ENCODE peak calls at places on chromosomes 2 and 18, in five cellular contexts. K is hepatocyte, P is MM.1S, U is GM23338, D is fibroblast of lung. M is an unnamed sample.

GRCh38 chr18:77096936-77097886 is 35.4 kb downstream of the MBP start:
- DNase-seq in K (no peak), P (no peak), U (peak; percentile 87), D (no peak), M (no peak)

GRCh38 chr2:174794851-174795374 is 30.6 kb upstream of the CHRNA1 start:
- DNase-seq in K (no peak), P (no peak), U (no peak), D (peak; percentile 40), M (peak; percentile 65)

GRCh38 chr2:104654813-104655212 is 199.1 kb upstream of the POU3F3 start:
- DNase-seq in K (no peak), P (no peak), U (peak; percentile 17), D (no peak), M (no peak)

GRCh38 chr18:48683197-48683596 is 144.4 kb downstream of the CTIF start:
- DNase-seq in K (no peak), P (no peak), U (no peak), D (no peak), M (no peak)

GRCh38 chr2:157124731-157125130 is 132.8 kb upstream of the GALNT5 start:
- DNase-seq in K (no peak), P (no peak), U (no peak), D (no peak), M (no peak)

GRCh38 chr18:44309185-44309584 is 371.5 kb upstream of the SETBP1 start:
- DNase-seq in K (no peak), P (no peak), U (no peak), D (peak; percentile 28), M (peak; percentile 45)

GRCh38 chr2:159785195-159785594 is 12.8 kb downstream of the CD302 start:
- DNase-seq in K (no peak), P (no peak), U (no peak), D (no peak), M (no peak)

GRCh38 chr18:36162981-36163380 is 24.3 kb upstream of the MOCOS start:
- DNase-seq in K (no peak), P (no peak), U (no peak), D (no peak), M (peak; percentile 30)

GRCh38 chr18:79405781-79406575 is 10.2 kb downstream of the NFATC1 start:
- DNase-seq in K (no peak), P (no peak), U (no peak), D (no peak), M (no peak)

GRCh38 chr2:64656379-64656778 is 2.7 kb upstream of the SERTAD2 start:
- DNase-seq in K (no peak), P (peak; percentile 2), U (no peak), D (no peak), M (no peak)

GRCh38 chr2:15819576-15820282 is 120.6 kb upstream of the MYCN start:
- DNase-seq in K (no peak), P (no peak), U (no peak), D (no peak), M (no peak)

GRCh38 chr2:240820014-240820606 is at the start of gene KIF1A:
- DNase-seq in K (peak; percentile 83), P (no peak), U (peak; percentile 88), D (no peak), M (no peak)

GRCh38 chr2:191308026-191308425 is 62.8 kb downstream of the MYO1B start:
- DNase-seq in K (no peak), P (no peak), U (no peak), D (no peak), M (no peak)

GRCh38 chr18:57776354-57776753 is 26.8 kb downstream of the ATP8B1 start:
- DNase-seq in K (no peak), P (no peak), U (no peak), D (no peak), M (no peak)

GRCh38 chr2:113876503-113877387 is 13.1 kb upstream of the ACTR3 start:
- DNase-seq in K (peak; percentile 60), P (no peak), U (peak; percentile 61), D (no peak), M (peak; percentile 58)

GRCh38 chr2:120053891-120054290 is 41.0 kb downstream of the EPB41L5 start:
- DNase-seq in K (no peak), P (no peak), U (no peak), D (no peak), M (peak; percentile 54)

GRCh38 chr2:122100371-122101150 is 345.1 kb downstream of the TSN start:
- DNase-seq in K (no peak), P (no peak), U (peak; percentile 41), D (peak; percentile 9), M (peak; percentile 81)

GRCh38 chr2:172617115-172617514 is 61.2 kb downstream of the PDK1 start:
- DNase-seq in K (no peak), P (no peak), U (no peak), D (no peak), M (no peak)

GRCh38 chr2:9158786-9159779 is 47.5 kb upstream of the ASAP2 start:
- DNase-seq in K (no peak), P (no peak), U (no peak), D (no peak), M (no peak)

GRCh38 chr18:79496237-79496977 is 100.7 kb downstream of the NFATC1 start:
- DNase-seq in K (no peak), P (no peak), U (no peak), D (no peak), M (no peak)

GRCh38 chr18:64276736-64277135 is 127.8 kb upstream of the LINC00305 start:
- DNase-seq in K (no peak), P (no peak), U (no peak), D (no peak), M (no peak)

GRCh38 chr2:52571380-52572347 is 1195.9 kb upstream of the CHAC2 start:
- DNase-seq in K (no peak), P (no peak), U (no peak), D (no peak), M (no peak)

GRCh38 chr2:184032983-184033382 is 565.3 kb upstream of the ZNF804A start:
- DNase-seq in K (no peak), P (no peak), U (no peak), D (peak; percentile 80), M (no peak)

GRCh38 chr2:26557244-26557925 is 79.5 kb upstream of the OTOF start:
- DNase-seq in K (no peak), P (no peak), U (no peak), D (no peak), M (no peak)

GRCh38 chr2:110980613-110981062 is 140.1 kb upstream of the BCL2L11 start:
- DNase-seq in K (no peak), P (no peak), U (peak; percentile 17), D (no peak), M (no peak)

GRCh38 chr2:70785137-70785911 is 5.1 kb downstream of the FIGLA start:
- DNase-seq in K (peak; percentile 52), P (peak; percentile 59), U (peak; percentile 75), D (peak; percentile 6), M (peak; percentile 16)

GRCh38 chr2:20486571-20486970 is 39.7 kb downstream of the RHOB start:
- DNase-seq in K (no peak), P (no peak), U (no peak), D (no peak), M (no peak)

GRCh38 chr18:79692886-79693285 is 13.3 kb downstream of the CTDP1 start:
- DNase-seq in K (no peak), P (no peak), U (no peak), D (no peak), M (no peak)

GRCh38 chr2:41728757-41729338 is 319.0 kb upstream of the PKDCC start:
- DNase-seq in K (no peak), P (no peak), U (no peak), D (no peak), M (no peak)

GRCh38 chr2:235516257-235516656 is 22.4 kb downstream of the AGAP1 start:
- DNase-seq in K (no peak), P (no peak), U (no peak), D (no peak), M (no peak)
- H3K79me2 ChIP-seq in K (peaks cover 92% of the 10 kb centered on the region), P (peaks cover 99% of the 10 kb centered on the region), U (peaks cover 100% of the 10 kb centered on the region), D (peaks cover 25% of the 10 kb centered on the region), M (peaks cover 66% of the 10 kb centered on the region)

GRCh38 chr2:62196278-62196901 is 475 bp downstream of the B3GNT2 start:
- DNase-seq in K (peak; percentile 75), P (peak; percentile 26), U (peak; percentile 66), D (no peak), M (no peak)

GRCh38 chr2:62199392-62200125 is 3.6 kb downstream of the B3GNT2 start:
- DNase-seq in K (no peak), P (no peak), U (no peak), D (peak; percentile 74), M (no peak)

GRCh38 chr2:62197017-62197586 is 1.2 kb downstream of the B3GNT2 start:
- DNase-seq in K (peak; percentile 43), P (peak; percentile 53), U (no peak), D (no peak), M (no peak)

GRCh38 chr2:62198237-62198633 is 2.3 kb downstream of the B3GNT2 start:
- DNase-seq in K (no peak), P (peak; percentile 6), U (no peak), D (no peak), M (no peak)

DNA sequence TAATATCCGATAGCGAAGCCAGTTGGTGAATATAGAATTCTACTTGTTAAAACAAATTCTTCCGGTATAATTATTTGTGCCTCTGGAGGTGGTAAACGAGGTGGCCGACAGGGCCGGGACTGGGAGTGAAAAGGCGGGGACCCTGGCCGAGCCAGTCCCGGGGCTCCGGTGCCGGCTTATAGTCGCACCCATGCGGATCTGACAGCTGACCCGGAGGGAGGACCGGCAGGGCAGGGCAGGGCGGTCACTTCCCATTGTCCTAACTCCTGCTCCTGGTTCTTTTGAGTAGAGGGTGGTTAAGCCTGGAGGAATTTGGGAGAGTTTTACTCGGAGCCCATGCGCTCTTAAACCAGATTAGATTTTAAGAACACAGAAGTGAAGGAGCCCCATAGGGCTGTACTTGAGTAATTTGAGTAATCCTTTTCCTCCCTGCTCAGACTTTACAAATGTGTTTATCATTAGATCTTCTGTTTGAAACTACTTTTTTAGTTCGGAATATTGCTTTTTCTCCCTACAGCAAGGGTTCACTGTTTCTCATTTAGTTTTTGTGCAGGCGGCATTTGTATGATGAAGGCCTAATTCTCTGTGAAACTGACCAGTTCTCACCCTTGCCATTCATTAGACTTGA is 1.8 kb downstream of the B3GNT2 start:
- DNase-seq in K (peak; percentile 43), P (peak; percentile 21), U (peak; percentile 72), D (no peak), M (no peak)
- H3K79me2 ChIP-seq in K (peaks cover 65% of the 10 kb centered on the region), P (peaks cover 65% of the 10 kb centered on the region), U (peaks cover 65% of the 10 kb centered on the region), D (peaks cover 22% of the 10 kb centered on the region), M (peaks cover 61% of the 10 kb centered on the region)

DNA sequence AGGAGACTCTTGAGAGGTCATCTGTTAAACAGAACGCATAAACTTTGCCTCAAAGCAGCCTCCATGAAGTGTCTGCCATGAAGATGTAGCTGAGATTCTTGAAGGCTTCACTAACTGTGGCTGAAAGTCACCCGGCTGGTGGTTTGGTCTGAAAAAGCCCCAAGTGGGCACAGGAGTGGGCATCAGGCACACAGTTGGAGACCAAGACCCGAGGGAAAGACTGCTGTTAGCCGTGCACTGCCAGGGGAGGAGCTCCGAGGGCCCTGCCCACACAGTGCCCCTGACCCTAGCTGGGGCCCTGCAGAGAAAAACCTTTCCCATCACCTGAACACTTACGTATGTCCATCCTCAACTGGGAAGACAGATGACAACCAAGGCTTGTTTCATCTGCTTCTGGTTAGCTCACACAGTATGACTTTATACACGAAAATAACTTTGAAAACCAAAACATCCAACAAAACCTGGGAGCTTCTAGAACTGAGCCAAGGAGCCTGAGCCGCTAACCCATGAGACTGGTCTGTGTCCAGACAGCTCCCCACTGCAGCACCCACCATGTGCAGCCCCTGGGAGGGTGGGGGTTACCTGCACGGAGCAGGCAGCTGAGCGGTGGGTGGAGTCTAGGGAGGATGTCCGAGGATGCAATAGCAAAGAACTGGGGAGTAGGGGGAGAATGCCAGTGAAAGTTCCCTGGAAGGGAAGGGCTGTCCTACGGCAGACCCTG is 15.4 kb downstream of the HJURP start:
- DNase-seq in K (no peak), P (no peak), U (no peak), D (no peak), M (no peak)
- H3K79me2 ChIP-seq in K (peaks cover 32% of the 10 kb centered on the region), P (peaks cover 70% of the 10 kb centered on the region), U (peaks cover 79% of the 10 kb centered on the region), D (peaks cover 65% of the 10 kb centered on the region), M (peaks cover 87% of the 10 kb centered on the region)

GRCh38 chr2:222423186-222423585 is 1.2 kb upstream of the SGPP2 start:
- DNase-seq in K (no peak), P (no peak), U (no peak), D (no peak), M (no peak)
- H3K79me2 ChIP-seq in K (no peaks in the 10 kb centered on the region), P (no peaks in the 10 kb centered on the region), U (no peaks in the 10 kb centered on the region), D (no peaks in the 10 kb centered on the region), M (no peaks in the 10 kb centered on the region)